ENCODE peak calls at places on chromosomes 5 and 9, in four cellular contexts. A is prostate gland, B is psoas muscle, F is IMR-90. Q is an unnamed sample. For H3K4me1, the result is how much of the 10 kb centered on the place peaks cover.

GRCh38 chr5:10914741-10915480 is 153.9 kb upstream of the DAP start:
- DNase-seq in A (no peak), B (no peak), F (no peak), Q (no peak)

GRCh38 chr9:109901191-109901590 is 121.2 kb downstream of the PALM2AKAP2 start:
- DNase-seq in A (no peak), B (no peak), F (peak), Q (no peak)

GRCh38 chr9:129712595-129713524 is 40.0 kb downstream of the PTGES start:
- DNase-seq in A (no peak), B (no peak), F (peak), Q (no peak)

GRCh38 chr5:151156732-151157402 is 712 bp downstream of the ANXA6 start:
- DNase-seq in A (no peak), B (peak), F (peak), Q (no peak)

GRCh38 chr5:53503819-53504218 is 23.4 kb downstream of the FST start:
- DNase-seq in A (no peak), B (no peak), F (peak), Q (no peak)

GRCh38 chr9:124767830-124768229 is 3.3 kb downstream of the NR6A1 start:
- DNase-seq in A (no peak), B (no peak), F (no peak), Q (no peak)

GRCh38 chr5:96036301-96036700 is 74.7 kb upstream of the ELL2 start:
- DNase-seq in A (no peak), B (no peak), F (no peak), Q (no peak)

GRCh38 chr5:45171563-45171962 is 362.8 kb downstream of the MRPS30 start:
- DNase-seq in A (no peak), B (no peak), F (no peak), Q (no peak)

GRCh38 chr5:87572092-87572491 is 159.4 kb upstream of the CCNH start:
- DNase-seq in A (no peak), B (no peak), F (no peak), Q (no peak)

GRCh38 chr5:154166901-154167791 is 23.4 kb upstream of the GALNT10 start:
- DNase-seq in A (no peak), B (no peak), F (no peak), Q (no peak)

GRCh38 chr5:82894754-82895153 is 182.4 kb downstream of the TMEM167A start:
- DNase-seq in A (no peak), B (no peak), F (no peak), Q (no peak)

GRCh38 chr5:124630767-124631704 is 115.4 kb downstream of the ZNF608 start:
- DNase-seq in A (no peak), B (no peak), F (peak), Q (no peak)

GRCh38 chr5:173488144-173488543 is 128.3 kb downstream of the BOD1 start:
- DNase-seq in A (no peak), B (no peak), F (no peak), Q (no peak)

GRCh38 chr5:543351-543750 is 19.1 kb upstream of the SLC9A3 start:
- DNase-seq in A (no peak), B (no peak), F (no peak), Q (no peak)

GRCh38 chr9:75185585-75186170 is 97.4 kb downstream of the OSTF1 start:
- DNase-seq in A (peak), B (no peak), F (no peak), Q (no peak)

GRCh38 chr9:18720691-18721090 is 246.7 kb downstream of the ADAMTSL1 start:
- DNase-seq in A (no peak), B (no peak), F (peak), Q (no peak)

GRCh38 chr9:136045595-136046554 is 49.2 kb downstream of the NACC2 start:
- DNase-seq in A (no peak), B (no peak), F (peak), Q (no peak)

GRCh38 chr5:54900906-54901725 is 84.3 kb downstream of the ESM1 start:
- DNase-seq in A (no peak), B (peak), F (peak), Q (no peak)

GRCh38 chr9:20732118-20732517 is 48.1 kb downstream of the FOCAD start:
- DNase-seq in A (no peak), B (no peak), F (peak), Q (no peak)

GRCh38 chr5:147403659-147404640 is 105.9 kb downstream of the DPYSL3 start:
- DNase-seq in A (peak), B (peak), F (peak), Q (no peak)

GRCh38 chr5:57779383-57780223 is 297.0 kb upstream of the ACTBL2 start:
- DNase-seq in A (peak), B (no peak), F (peak), Q (no peak)

GRCh38 chr5:120552638-120553037 is 88.5 kb downstream of the PRR16 start:
- DNase-seq in A (no peak), B (no peak), F (peak), Q (no peak)

GRCh38 chr5:116032094-116032517 is at the start of gene ARL14EPL:
- DNase-seq in A (no peak), B (peak), F (peak), Q (no peak)

GRCh38 chr5:6348476-6349000 is 29.8 kb downstream of the MED10 start:
- DNase-seq in A (no peak), B (no peak), F (no peak), Q (no peak)

GRCh38 chr9:70491798-70492736 is 77.6 kb upstream of the KLF9 start:
- DNase-seq in A (no peak), B (no peak), F (no peak), Q (no peak)

GRCh38 chr5:132491368-132492364 is 1.1 kb upstream of the IRF1 start:
- DNase-seq in A (no peak), B (no peak), F (no peak), Q (peak)

GRCh38 chr5:10702040-10702629 is 58.9 kb downstream of the DAP start:
- DNase-seq in A (no peak), B (no peak), F (peak), Q (no peak)

GRCh38 chr5:73997936-73998335 is 371.9 kb downstream of the ARHGEF28 start:
- DNase-seq in A (no peak), B (no peak), F (no peak), Q (no peak)

GRCh38 chr5:36637101-36637500 is 30.7 kb downstream of the SLC1A3 start:
- DNase-seq in A (no peak), B (no peak), F (no peak), Q (no peak)

GRCh38 chr5:31854181-31854624 is 215.3 kb downstream of the PDZD2 start:
- DNase-seq in A (peak), B (no peak), F (peak), Q (no peak)

GRCh38 chr5:96931605-96932004 is 4.3 kb upstream of the LNPEP start:
- DNase-seq in A (no peak), B (no peak), F (no peak), Q (no peak)

GRCh38 chr5:157598350-157598936 is 22.9 kb upstream of the ADAM19 start:
- DNase-seq in A (no peak), B (no peak), F (no peak), Q (no peak)

GRCh38 chr9:89661956-89662717 is 57.3 kb downstream of the GADD45G start:
- DNase-seq in A (peak), B (peak), F (peak), Q (no peak)

GRCh38 chr5:59036274-59036961 is 453.5 kb downstream of the RAB3C start:
- DNase-seq in A (peak), B (peak), F (peak), Q (peak)

GRCh38 chr5:126373621-126374416 is 49.4 kb upstream of the GRAMD2B start:
- DNase-seq in A (no peak), B (no peak), F (no peak), Q (peak)

GRCh38 chr9:111163738-111164399 is 125.6 kb upstream of the LPAR1 start:
- DNase-seq in A (no peak), B (no peak), F (peak), Q (no peak)
- H3K27ac ChIP-seq in A (no peak), B (peak), F (no peak), Q (no peak)

DNA sequence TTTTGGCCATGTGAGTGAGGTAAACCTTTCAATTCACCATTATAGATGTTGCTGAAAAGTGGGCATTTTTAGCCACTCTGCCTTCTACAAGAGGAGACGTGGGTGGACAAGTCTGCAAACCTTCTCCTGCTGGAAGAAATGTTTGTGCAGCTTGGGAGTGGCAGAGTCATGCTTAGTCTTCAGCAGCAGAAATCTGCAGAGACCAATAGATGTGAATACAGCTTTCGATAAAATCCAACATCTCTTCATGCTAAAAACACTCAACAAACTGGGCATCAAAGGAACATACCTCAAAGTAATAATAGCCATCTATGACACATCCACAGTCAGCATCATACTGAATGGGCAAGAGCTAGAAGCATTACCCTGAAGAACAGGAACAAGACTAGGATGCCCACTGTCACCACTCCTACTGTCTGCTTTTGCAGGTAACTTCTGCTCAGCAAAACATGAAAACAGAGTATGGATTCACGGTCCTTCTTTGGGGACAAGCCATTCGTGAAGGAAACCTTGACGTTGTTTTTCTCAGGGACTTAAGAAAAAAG is 91.3 kb downstream of the RALGPS1 start:
- DNase-seq in A (no peak), B (no peak), F (no peak), Q (no peak)
- H3K4me3 ChIP-seq in A (no peak), B (no peak), F (no peak), Q (no peak)

GRCh38 chr5:133890308-133890707 is 78.1 kb downstream of the C5orf15 start:
- DNase-seq in A (no peak), B (peak), F (no peak), Q (no peak)

GRCh38 chr5:133889271-133889905 is 79.0 kb downstream of the C5orf15 start:
- DNase-seq in A (no peak), B (peak), F (no peak), Q (no peak)

GRCh38 chr5:133891390-133891789 is 77.0 kb downstream of the C5orf15 start:
- DNase-seq in A (no peak), B (peak), F (no peak), Q (no peak)

GRCh38 chr5:133892306-133892705 is 76.1 kb downstream of the C5orf15 start:
- DNase-seq in A (no peak), B (no peak), F (no peak), Q (no peak)

DNA sequence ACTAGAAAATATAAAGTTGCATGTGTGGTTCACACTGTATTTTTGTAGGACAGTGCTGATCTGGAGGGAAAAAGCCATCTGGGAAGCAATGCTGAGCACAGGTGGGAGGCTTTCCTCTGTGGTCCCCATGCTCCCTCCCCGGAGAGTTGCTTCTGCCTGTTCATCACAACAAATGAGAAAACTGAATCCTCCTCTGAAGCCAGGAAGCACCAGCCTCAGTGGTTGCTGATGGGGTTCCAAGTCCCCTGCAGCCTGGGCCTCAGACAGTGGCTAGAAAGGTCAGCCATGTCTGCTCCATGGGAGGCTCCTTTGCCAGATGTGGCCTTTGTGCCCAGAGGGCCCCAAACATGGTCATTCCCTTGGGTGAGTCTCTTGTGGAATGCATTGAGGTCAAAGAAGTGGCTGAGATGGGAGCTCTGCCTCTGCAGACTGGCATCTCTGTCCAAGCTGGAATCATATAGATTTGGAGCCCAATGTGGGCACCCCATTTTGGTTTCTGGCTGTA is 77.6 kb downstream of the C5orf15 start:
- DNase-seq in A (no peak), B (peak), F (no peak), Q (no peak)
- H3K4me1 ChIP-seq in A (under half), B (under half), F (under half), Q (under half)

DNA sequence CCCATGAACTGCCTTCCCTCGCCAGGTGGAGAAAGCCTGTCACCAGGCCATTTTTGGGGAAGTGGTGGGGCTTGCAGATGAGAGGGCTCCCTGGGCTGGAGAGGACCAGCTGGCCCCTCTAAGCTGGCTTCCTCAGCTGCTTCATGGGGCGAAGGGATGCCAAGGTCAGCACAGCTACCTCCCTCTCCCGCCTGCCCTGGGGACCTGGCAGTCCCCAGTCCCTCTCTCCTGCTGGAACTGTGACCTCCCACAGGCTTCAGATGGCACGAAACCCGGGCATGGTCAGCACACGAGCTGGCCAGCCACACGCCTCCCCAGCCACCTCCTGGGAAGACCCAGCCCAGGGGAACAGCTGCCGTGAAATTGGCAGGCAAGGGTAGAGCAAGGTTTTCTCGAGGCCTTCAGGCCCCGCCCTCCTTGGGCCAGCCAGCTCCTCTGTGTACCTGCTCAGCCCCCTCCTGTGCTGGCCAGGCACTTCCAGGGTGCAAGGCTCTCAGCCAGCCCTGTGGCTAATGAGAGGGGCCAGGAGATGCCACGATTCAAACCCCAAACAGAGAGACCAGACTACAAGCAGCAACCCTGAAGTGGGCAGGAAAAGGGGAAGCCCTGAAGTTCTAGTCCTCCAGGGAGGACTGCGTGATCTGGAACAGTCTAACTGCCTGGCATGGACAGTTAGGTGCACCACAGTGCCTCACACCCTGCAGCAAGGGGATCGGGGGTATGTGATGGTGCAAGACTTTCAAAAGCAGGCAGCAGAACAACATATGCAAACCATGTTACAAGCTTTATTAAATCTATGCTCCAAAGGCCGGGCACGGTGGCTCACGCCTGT is 12.9 kb downstream of the PLPP7 start:
- DNase-seq in A (no peak), B (peak), F (no peak), Q (no peak)
- H3K27ac ChIP-seq in A (no peak), B (peak), F (no peak), Q (no peak)

Q was measured in effector memory CD4-positive, alpha-beta T cell.